ENCODE peak calls at places on chromosome 2, in seven cellular contexts. Y, W, V, S, K, Q and P are unnamed samples.

GRCh38 chr2:231917280-231918088 is 8.7 kb downstream of the NPPC start:
- DNase-seq in Y (no peak), Q (no peak), W (peak; percentile 30), S (no peak), V (peak; percentile 48), K (peak; percentile 16), P (no peak)

GRCh38 chr2:158756331-158756730 is 38.8 kb upstream of the DAPL1 start:
- DNase-seq in Y (no peak), Q (no peak), S (no peak), V (no peak), K (no peak), W (peak; percentile 23), P (no peak)

GRCh38 chr2:158006961-158007664 is 94.6 kb upstream of the UPP2 start:
- DNase-seq in K (no peak), W (no peak), Q (no peak), S (no peak), V (no peak), Y (no peak), P (no peak)

GRCh38 chr2:175275499-175275898 is 94.0 kb upstream of the ATP5MC3 start:
- DNase-seq in V (no peak), Q (no peak), K (no peak), Y (no peak), W (no peak), S (no peak), P (no peak)

GRCh38 chr2:18558458-18558857 is 2.0 kb downstream of the RDH14 start:
- DNase-seq in S (no peak), K (no peak), V (no peak), Y (no peak), W (no peak), Q (no peak), P (no peak)

GRCh38 chr2:232891621-232892071 is 21.6 kb downstream of the SNORC start:
- DNase-seq in Y (no peak), V (peak; percentile 36), Q (peak; percentile 15), W (peak; percentile 92), S (no peak), K (peak; percentile 74), P (peak; percentile 53)

GRCh38 chr2:179266271-179266670 is 1.6 kb upstream of the SESTD1 start:
- DNase-seq in Y (no peak), W (no peak), Q (no peak), V (no peak), K (peak; percentile 30), S (no peak), P (no peak)

GRCh38 chr2:205704101-205704741 is 21.9 kb downstream of the NRP2 start:
- DNase-seq in K (peak; percentile 54), W (no peak), Q (no peak), V (no peak), S (no peak), Y (no peak), P (peak; percentile 70)

GRCh38 chr2:225288986-225289385 is 110.5 kb upstream of the NYAP2 start:
- DNase-seq in S (no peak), W (no peak), V (no peak), Y (no peak), K (no peak), Q (no peak), P (no peak)

GRCh38 chr2:54042341-54042740 is 71.5 kb upstream of the PSME4 start:
- DNase-seq in Q (no peak), V (no peak), W (peak; percentile 42), Y (no peak), S (no peak), K (no peak), P (no peak)

GRCh38 chr2:55054476-55054875 is 4.2 kb upstream of the RTN4 start:
- DNase-seq in S (peak; percentile 20), V (no peak), W (no peak), Q (no peak), Y (no peak), K (no peak), P (no peak)

GRCh38 chr2:2644040-2644439 is 313.0 kb upstream of the MYT1L start:
- DNase-seq in Q (no peak), K (no peak), Y (no peak), V (no peak), S (no peak), W (no peak), P (no peak)

GRCh38 chr2:4445821-4446220 is 742.4 kb downstream of the DCDC2C start:
- DNase-seq in S (no peak), W (no peak), Q (no peak), Y (no peak), K (no peak), V (peak; percentile 53), P (no peak)

GRCh38 chr2:226490172-226490571 is 309.4 kb downstream of the IRS1 start:
- DNase-seq in S (no peak), W (peak; percentile 31), Y (no peak), V (no peak), K (peak; percentile 44), Q (no peak), P (peak; percentile 81)

GRCh38 chr2:19355931-19356544 is 2.4 kb downstream of the OSR1 start:
- DNase-seq in V (no peak), K (peak; percentile 43), Y (no peak), Q (no peak), S (no peak), W (peak; percentile 51), P (no peak)

GRCh38 chr2:190413421-190413820 is 5.3 kb downstream of the MFSD6 start:
- DNase-seq in S (no peak), K (no peak), W (no peak), Y (no peak), Q (no peak), V (no peak), P (no peak)

GRCh38 chr2:237861875-237862527 is 2.6 kb downstream of the RAMP1 start:
- DNase-seq in S (no peak), Y (no peak), V (no peak), K (no peak), Q (no peak), W (peak; percentile 31), P (no peak)

DNA sequence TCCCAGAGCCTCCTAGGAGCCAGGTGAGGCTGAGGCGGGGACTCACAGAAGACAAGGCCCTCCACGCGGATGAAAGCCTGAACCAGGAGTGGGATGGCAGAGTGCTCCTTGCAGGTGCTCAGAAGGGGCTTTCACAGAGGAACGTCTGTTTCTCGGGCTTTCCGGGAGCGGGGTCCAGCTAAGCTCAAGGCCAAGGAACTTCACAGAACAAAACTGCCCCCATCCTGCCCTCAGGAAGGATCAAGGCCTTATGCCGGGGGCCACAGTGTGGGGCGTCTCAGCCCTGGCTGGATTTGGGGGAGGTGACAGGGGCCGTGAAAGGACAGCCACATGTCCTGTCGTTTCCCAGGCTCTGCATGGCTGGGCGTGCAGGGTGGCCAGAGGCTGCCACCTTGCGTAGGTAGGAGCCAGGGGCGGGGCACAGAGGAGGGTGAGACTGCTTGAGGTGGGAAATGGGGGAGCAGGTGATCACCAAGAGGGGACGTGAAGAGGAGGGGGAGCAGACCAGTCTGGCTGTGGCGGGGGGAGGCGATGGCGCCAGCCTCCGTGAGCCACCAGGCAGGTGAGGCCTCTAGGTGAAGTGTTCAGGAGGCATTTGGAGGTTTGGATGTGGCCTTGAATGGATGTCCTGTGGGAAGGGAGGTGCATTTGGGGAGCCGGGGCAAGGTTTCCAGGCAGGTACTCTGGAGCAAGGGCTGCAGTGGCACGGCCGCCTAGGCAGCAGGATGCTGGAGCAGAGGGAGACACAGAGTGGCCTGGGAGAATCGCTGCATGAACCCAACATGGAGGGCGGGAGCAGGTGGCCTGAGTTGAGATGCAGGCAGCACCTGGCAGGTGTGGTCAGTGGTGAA is 79.1 kb downstream of the TWIST2 start:
- DNase-seq in Y (no peak), S (no peak), Q (no peak), W (no peak), V (no peak), K (no peak), P (no peak)
- H3K4me3 ChIP-seq in Y (no peak overlapping the region), S (no peak overlapping the region), Q (no peak overlapping the region), W (no peak overlapping the region), V (no peak overlapping the region), K (no peak overlapping the region), P (no peak overlapping the region)

DNA sequence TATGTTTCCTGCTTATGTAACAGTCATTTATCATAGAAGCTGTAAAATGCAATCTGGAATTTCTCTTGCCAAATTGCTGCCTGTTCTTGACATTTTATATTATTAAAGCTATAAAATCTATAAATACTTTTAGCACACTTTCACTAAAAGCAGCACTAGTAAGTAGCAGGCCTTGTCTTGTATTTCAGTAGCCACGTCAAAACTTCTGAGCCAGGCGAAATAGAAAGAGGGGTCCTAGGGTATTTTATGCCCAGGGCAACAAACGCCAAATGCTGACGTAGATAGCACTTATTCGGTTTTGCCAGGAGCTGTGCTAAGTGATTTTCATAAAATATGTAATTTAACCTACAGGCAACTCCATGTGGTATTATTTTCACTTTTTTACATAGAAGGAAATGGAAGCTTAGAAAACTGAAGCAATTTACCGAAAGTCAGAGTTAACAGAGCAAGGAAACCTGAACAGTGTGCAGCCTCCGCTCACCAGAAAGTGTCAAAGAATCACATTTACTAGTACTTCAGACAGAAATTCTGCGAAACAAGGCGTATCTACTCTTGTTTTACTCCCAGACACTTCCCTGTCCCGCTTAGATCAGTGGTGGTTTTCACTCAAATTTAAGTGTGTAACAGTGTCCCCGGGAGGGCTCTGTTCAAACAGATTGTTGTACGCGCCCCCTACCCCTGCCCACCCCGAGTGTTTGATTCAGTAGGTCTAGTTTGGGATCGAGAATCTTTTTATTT is 1.1 kb upstream of the CYP20A1 start:
- DNase-seq in K (no peak), Y (no peak), W (no peak), Q (no peak), V (no peak), S (peak; percentile 28), P (no peak)
- H3K4me3 ChIP-seq in K (no peak overlapping the region), Y (no peak overlapping the region), W (peak overlapping the region; percentile 93), Q (peak overlapping the region; percentile 79), V (peak overlapping the region; percentile 87), S (peak overlapping the region; percentile 75), P (peak overlapping the region; percentile 93)

GRCh38 chr2:100731535-100731981 is 88.4 kb upstream of the NPAS2 start:
- DNase-seq in Y (no peak), K (peak; percentile 51), Q (no peak), S (no peak), W (peak; percentile 94), V (no peak), P (peak; percentile 78)
- H3K4me3 ChIP-seq in Y (no peak overlapping the region), K (no peak overlapping the region), Q (no peak overlapping the region), S (no peak overlapping the region), W (no peak overlapping the region), V (no peak overlapping the region), P (no peak overlapping the region)

GRCh38 chr2:69750246-69750645 is 8.3 kb downstream of the ANXA4 start:
- DNase-seq in K (no peak), V (no peak), Q (no peak), S (no peak), Y (no peak), W (no peak), P (no peak)

GRCh38 chr2:69743847-69744264 is 1.9 kb downstream of the ANXA4 start:
- DNase-seq in Y (no peak), K (no peak), Q (no peak), W (no peak), S (no peak), V (no peak), P (no peak)

GRCh38 chr2:69742170-69742952 is 427 bp downstream of the ANXA4 start:
- DNase-seq in Y (peak; percentile 46), V (peak; percentile 17), W (peak; percentile 61), S (no peak), K (peak; percentile 21), Q (no peak), P (no peak)

GRCh38 chr2:69741281-69742169 is at the start of gene ANXA4:
- DNase-seq in K (peak; percentile 78), Y (peak; percentile 96), Q (peak; percentile 78), V (peak; percentile 63), W (peak; percentile 91), S (peak; percentile 16), P (no peak)

DNA sequence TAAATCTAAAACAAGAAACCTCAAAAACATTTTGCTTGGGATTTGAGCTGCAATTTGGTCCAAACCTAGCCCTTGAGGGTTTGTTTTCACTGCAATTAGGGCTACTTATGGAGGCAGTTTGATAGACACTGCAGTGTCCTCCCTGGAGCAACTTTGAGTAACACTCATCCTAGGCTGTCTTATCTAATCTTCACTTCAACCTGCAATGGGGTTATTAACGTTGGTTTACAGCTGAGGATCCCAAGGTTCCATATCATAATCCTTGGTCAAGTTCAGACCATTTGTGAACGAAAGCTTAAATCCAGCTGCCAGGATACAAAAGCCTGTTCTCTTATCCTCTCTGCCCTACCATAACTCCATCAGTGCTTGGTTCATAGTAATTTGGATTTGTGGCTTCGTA is 2.5 kb downstream of the ANXA4 start:
- DNase-seq in S (no peak), W (no peak), Y (no peak), K (no peak), Q (no peak), V (no peak), P (no peak)
- H3K4me3 ChIP-seq in S (no peak overlapping the region), W (no peak overlapping the region), Y (no peak overlapping the region), K (no peak overlapping the region), Q (no peak overlapping the region), V (no peak overlapping the region), P (no peak overlapping the region)